ENCODE peak calls at places on chromosomes 6 and 20, in seven cellular contexts. E, Z, B, L, S, C and O are unnamed samples.

GRCh38 chr6:161233986-161234620 is 39.8 kb downstream of the AGPAT4 start:
- DNase-seq in E (no peak), Z (no peak), B (peak), L (no peak), S (no peak), C (peak), O (no peak)

GRCh38 chr6:163381118-163381751 is 33.3 kb upstream of the QKI start:
- DNase-seq in E (no peak), Z (no peak), B (no peak), L (no peak), S (no peak), C (no peak), O (no peak)

GRCh38 chr20:44187054-44187762 is at the start of gene JPH2:
- DNase-seq in E (no peak), Z (peak), B (peak), L (no peak), S (no peak), C (peak), O (no peak)

GRCh38 chr6:99384507-99384906 is 9.5 kb downstream of the COQ3 start:
- DNase-seq in E (no peak), Z (no peak), B (no peak), L (no peak), S (no peak), C (no peak), O (no peak)

GRCh38 chr20:37417857-37418501 is 72.0 kb downstream of the SRC start:
- DNase-seq in E (no peak), Z (no peak), B (no peak), L (no peak), S (no peak), C (peak), O (no peak)

GRCh38 chr6:131958095-131958494 is 6.9 kb upstream of the CCN2 start:
- DNase-seq in E (no peak), Z (no peak), B (no peak), L (no peak), S (no peak), C (no peak), O (no peak)

GRCh38 chr6:41932378-41932777 is 9.2 kb downstream of the CCND3 start:
- DNase-seq in E (no peak), Z (no peak), B (no peak), L (no peak), S (no peak), C (no peak), O (no peak)

GRCh38 chr6:133817460-133818047 is 71.4 kb upstream of the TCF21 start:
- DNase-seq in E (no peak), Z (no peak), B (no peak), L (no peak), S (peak), C (no peak), O (no peak)

GRCh38 chr20:325043-325888 is at the start of gene SOX12:
- DNase-seq in E (peak), Z (peak), B (peak), L (peak), S (peak), C (peak), O (peak)

GRCh38 chr20:56579261-56579660 is 46.2 kb downstream of the FAM209B start:
- DNase-seq in E (no peak), Z (no peak), B (no peak), L (no peak), S (no peak), C (no peak), O (no peak)

GRCh38 chr20:20827992-20828597 is 115.7 kb upstream of the RALGAPA2 start:
- DNase-seq in E (peak), Z (no peak), B (no peak), L (no peak), S (no peak), C (no peak), O (no peak)

GRCh38 chr6:154951400-154952200 is 43.5 kb upstream of the TIAM2 start:
- DNase-seq in E (no peak), Z (no peak), B (no peak), L (no peak), S (peak), C (peak), O (peak)